ENCODE peak calls at places on chromosomes 1 and 21, in ten cellular contexts. A is colonic mucosa, G is prostate gland, R is heart right ventricle, P is right lobe of liver, Y is PC-9, L is Peyer's patch, U is cardiac fibroblast, K is breast epithelium, H is body of pancreas. V is an unnamed sample.

GRCh38 chr1:31572323-31573104 is 3.8 kb upstream of the TINAGL1 start:
- DNase-seq in A (peak), G (peak), R (no peak), P (no peak), Y (peak), L (peak), U (peak), K (no peak), H (no peak), V (peak)

GRCh38 chr1:120178799-120179419 is 2.6 kb upstream of the SEC22B start:
- DNase-seq in A (no peak), G (no peak), R (no peak), P (no peak), Y (no peak), L (no peak), U (peak), K (no peak), H (no peak), V (peak)

GRCh38 chr1:29789221-29789909 is 553.0 kb downstream of the PTPRU start:
- DNase-seq in A (peak), G (peak), R (no peak), P (no peak), Y (peak), L (no peak), U (no peak), K (no peak), H (no peak), V (no peak)

GRCh38 chr1:108830119-108831008 is 26.5 kb downstream of the AKNAD1 start:
- DNase-seq in A (peak), G (peak), R (peak), P (peak), Y (peak), L (peak), U (peak), K (peak), H (peak), V (peak)

GRCh38 chr1:201268604-201269151 is 14.6 kb upstream of the PKP1 start:
- DNase-seq in A (no peak), G (no peak), R (no peak), P (no peak), Y (no peak), L (peak), U (peak), K (no peak), H (peak), V (peak)

GRCh38 chr1:162905759-162906158 is 44.8 kb upstream of the CCDC190 start:
- DNase-seq in A (no peak), G (no peak), R (no peak), P (no peak), Y (peak), L (no peak), U (peak), K (no peak), H (no peak), V (peak)

GRCh38 chr1:35603468-35603867 is 30.4 kb downstream of the TFAP2E start:
- DNase-seq in A (no peak), G (no peak), R (no peak), P (no peak), Y (no peak), L (no peak), U (peak), K (no peak), H (no peak), V (no peak)

GRCh38 chr1:155192346-155193274 is 15.1 kb downstream of the THBS3 start:
- DNase-seq in A (peak), G (peak), R (no peak), P (no peak), Y (peak), L (peak), U (no peak), K (peak), H (peak), V (no peak)

GRCh38 chr21:44671911-44672310 is 5.2 kb upstream of the KRTAP12-2 start:
- DNase-seq in A (no peak), G (no peak), R (no peak), P (no peak), Y (no peak), L (no peak), U (no peak), K (no peak), H (no peak), V (no peak)

DNA sequence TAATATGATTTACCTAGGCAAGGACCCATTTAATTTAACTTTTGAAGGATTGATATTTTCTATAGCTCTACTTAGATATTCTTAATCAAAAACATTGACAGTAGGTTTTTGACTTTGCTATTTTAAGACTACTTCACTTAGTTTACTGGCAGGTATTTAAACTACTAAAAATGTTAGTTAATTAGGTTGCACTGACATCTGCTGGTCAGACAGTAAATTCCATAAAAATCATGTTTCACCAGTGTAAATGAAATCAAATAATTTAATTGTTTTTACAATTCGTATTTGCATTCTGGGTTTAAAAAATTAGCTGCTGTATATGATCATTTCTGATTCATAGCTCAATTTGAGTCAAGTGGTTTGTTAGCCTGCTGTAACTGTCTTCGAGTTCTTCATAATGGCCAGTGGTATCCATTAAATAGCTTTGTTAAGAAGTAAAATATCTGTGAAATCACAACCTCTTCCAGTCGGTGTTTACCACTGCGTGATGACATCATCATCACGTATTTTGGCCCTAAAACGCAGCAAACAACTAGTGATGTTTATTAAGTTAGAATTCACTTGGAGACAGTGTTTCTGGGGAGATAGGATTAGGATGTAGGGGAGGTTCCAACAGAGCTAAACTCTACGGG is 26.2 kb downstream of the EXTL2 start:
- DNase-seq in A (no peak), G (no peak), R (no peak), P (no peak), Y (peak), L (no peak), U (peak), K (no peak), H (no peak), V (peak)
- H3K4me3 ChIP-seq in A (no peak), G (no peak), R (no peak), P (no peak), Y (peak), L (no peak), U (no peak), K (no peak), H (no peak), V (no peak)

GRCh38 chr1:39646232-39647081 is 7.0 kb upstream of the HEYL start:
- DNase-seq in A (peak), G (no peak), R (peak), P (peak), Y (no peak), L (no peak), U (peak), K (no peak), H (peak), V (peak)
- TF ChIP-seq CTCF in A (no peak), G (no peak), R (no peak), P (no peak), Y (no peak), L (no peak), U (peak), K (no peak), H (no peak), V (no peak)

GRCh38 chr1:44849575-44850132 is 6.6 kb upstream of the PTCH2 start:
- DNase-seq in A (no peak), G (no peak), R (no peak), P (no peak), Y (no peak), L (no peak), U (no peak), K (no peak), H (no peak), V (no peak)
- H3K4me3 ChIP-seq in A (no peak), G (no peak), R (no peak), P (no peak), Y (no peak), L (no peak), U (no peak), K (no peak), H (no peak), V (no peak)

DNA sequence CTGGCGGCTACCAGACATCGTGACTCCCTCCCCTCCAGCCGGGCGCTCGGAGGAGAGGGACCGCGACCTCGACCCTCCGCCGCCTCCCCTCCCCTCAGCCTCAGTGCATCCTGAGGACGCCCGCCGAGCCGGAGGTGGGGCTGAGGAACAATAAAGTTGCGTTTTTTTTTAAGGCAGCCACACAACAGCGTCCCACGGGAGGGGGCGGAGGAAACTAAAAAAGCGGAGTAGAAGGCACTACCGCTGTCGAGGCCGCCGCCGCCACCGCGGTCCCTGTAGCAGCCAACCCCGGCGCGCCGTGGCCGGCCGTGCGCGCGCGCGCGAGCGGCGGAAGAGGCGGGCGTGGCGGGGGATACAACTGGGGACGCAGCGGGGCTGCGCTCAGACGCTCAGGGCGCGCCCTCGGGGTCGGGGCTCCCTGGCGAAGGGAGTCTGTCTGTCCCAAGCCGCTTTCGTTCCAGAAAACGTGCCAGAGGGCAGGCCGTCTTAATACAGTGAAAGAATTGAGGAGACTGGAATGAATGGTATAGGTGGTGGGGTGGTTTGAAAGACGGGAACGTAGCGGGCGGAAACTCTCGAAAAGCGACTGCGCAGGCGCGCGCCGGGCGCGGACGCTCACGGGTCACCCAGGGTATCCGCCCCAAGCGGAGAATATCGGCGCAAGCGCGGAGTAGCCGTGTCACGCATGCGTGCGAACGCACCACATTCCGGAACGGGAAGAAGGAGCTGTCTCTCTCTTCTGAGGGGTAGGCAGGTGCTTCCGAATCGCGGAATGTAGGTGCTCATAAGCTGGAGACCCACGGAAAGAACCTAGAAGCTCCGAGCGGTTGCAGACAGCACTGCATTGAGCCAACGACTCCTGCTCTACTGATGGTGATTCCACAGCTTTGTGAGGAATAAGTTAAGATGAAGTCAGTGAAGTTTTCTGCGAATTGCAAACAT is at the start of gene COP1:
- DNase-seq in A (peak), G (peak), R (peak), P (peak), Y (peak), L (peak), U (peak), K (peak), H (peak), V (peak)
- TF ChIP-seq CTCF in A (no peak), G (peak), R (peak), P (peak), Y (no peak), L (peak), U (no peak), K (no peak), H (peak), V (no peak)

GRCh38 chr1:18319099-18319498 is 161.6 kb upstream of the KLHDC7A start:
- DNase-seq in A (no peak), G (no peak), R (no peak), P (no peak), Y (peak), L (no peak), U (no peak), K (no peak), H (no peak), V (no peak)

GRCh38 chr1:18315449-18315848 is 165.3 kb upstream of the KLHDC7A start:
- DNase-seq in A (no peak), G (no peak), R (no peak), P (no peak), Y (no peak), L (no peak), U (no peak), K (no peak), H (no peak), V (no peak)

GRCh38 chr1:18313523-18313922 is 167.2 kb upstream of the KLHDC7A start:
- DNase-seq in A (no peak), G (no peak), R (no peak), P (no peak), Y (no peak), L (no peak), U (no peak), K (no peak), H (no peak), V (no peak)

GRCh38 chr1:18314399-18314798 is 166.3 kb upstream of the KLHDC7A start:
- DNase-seq in A (no peak), G (no peak), R (no peak), P (no peak), Y (no peak), L (no peak), U (no peak), K (no peak), H (no peak), V (no peak)

DNA sequence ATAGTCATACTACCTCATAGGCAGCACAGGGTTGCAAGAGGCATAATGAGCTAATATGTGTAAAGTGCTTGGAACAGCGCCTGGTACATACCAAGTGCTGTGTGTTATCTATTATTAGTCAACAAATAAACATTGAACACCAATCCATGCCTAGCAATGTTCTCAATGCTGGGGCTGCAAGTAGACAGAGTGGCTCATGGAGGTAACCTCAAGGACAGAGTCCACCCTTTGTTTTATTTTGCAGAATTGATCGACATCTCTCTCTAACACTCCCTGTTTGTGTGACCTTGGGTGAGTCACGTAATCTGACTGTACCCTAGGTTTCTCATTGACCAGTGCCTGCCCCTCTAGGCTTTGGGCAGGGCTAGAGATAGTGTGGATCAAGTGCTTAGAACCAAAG is 164.0 kb upstream of the KLHDC7A start:
- DNase-seq in A (no peak), G (no peak), R (no peak), P (no peak), Y (no peak), L (no peak), U (no peak), K (no peak), H (peak), V (no peak)
- H3K4me3 ChIP-seq in A (no peak), G (no peak), R (no peak), P (no peak), Y (no peak), L (no peak), U (no peak), K (no peak), H (no peak), V (no peak)

DNA sequence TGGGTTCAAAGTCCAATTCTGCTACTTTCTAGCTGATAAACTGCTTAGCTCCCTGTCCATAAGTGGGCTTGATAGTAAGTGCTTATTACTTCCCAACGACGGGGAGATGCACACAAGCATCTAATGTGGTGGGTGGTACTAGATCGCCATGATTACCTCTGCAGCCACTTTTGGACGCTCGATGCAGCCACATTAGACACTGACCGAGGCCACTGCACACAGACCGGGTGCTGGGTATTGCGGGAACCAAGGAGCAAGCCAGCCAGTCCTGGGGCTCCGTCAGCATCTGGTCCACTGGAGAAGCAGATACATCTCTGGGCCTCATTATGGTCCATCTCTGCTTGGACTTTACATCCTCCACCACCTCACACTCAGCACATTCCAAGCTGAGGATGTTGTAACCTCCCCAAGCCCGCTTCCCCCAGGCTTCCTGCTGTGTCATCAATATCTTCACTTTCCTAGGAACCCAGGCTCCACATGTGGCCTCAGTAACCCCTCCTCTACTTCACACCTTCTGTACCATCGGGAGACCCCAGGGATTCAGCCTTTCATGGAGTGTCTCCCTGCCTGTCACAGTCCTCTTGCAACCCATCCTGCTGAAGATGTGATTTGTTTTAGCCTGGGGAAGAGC is 48.3 kb downstream of the RHOU start:
- DNase-seq in A (no peak), G (no peak), R (no peak), P (no peak), Y (no peak), L (peak), U (no peak), K (no peak), H (no peak), V (no peak)
- TF ChIP-seq CTCF in A (no peak), G (no peak), R (no peak), P (no peak), Y (no peak), L (no peak), U (no peak), K (no peak), H (no peak), V (no peak)

GRCh38 chr1:151131832-151132675 is 14.4 kb downstream of the SEMA6C start:
- DNase-seq in A (peak), G (no peak), R (no peak), P (peak), Y (no peak), L (no peak), U (peak), K (no peak), H (no peak), V (no peak)

GRCh38 chr1:151134396-151134795 is 12.0 kb downstream of the SEMA6C start:
- DNase-seq in A (no peak), G (no peak), R (no peak), P (no peak), Y (no peak), L (no peak), U (no peak), K (no peak), H (no peak), V (no peak)

GRCh38 chr1:151132676-151133338 is 13.6 kb downstream of the SEMA6C start:
- DNase-seq in A (no peak), G (no peak), R (no peak), P (no peak), Y (no peak), L (no peak), U (no peak), K (no peak), H (no peak), V (no peak)

GRCh38 chr1:151134991-151135390 is 11.4 kb downstream of the SEMA6C start:
- DNase-seq in A (no peak), G (no peak), R (no peak), P (no peak), Y (no peak), L (no peak), U (no peak), K (no peak), H (no peak), V (no peak)

GRCh38 chr1:151133339-151133761 is 13.1 kb downstream of the SEMA6C start:
- DNase-seq in A (no peak), G (no peak), R (no peak), P (no peak), Y (no peak), L (no peak), U (no peak), K (no peak), H (no peak), V (no peak)
- H3K4me3 ChIP-seq in A (no peak), G (no peak), R (no peak), P (no peak), Y (no peak), L (no peak), U (no peak), K (no peak), H (no peak), V (no peak)

V was measured in AG10803.